ENCODE peak calls at places on chromosomes 3 and 15, in eight cellular contexts. B, E, W, K, P, T, C and Q are unnamed samples.
A peak's percentile ranks its signal among the peaks of the same experiment; 100 is the strongest.

GRCh38 chr3:160447544-160447943 is 2.0 kb downstream of the TRIM59 start:
- DNase-seq in B (peak; percentile 40), E (peak; percentile 77), W (no peak), K (peak; percentile 28), P (no peak), T (no peak), C (no peak), Q (peak; percentile 24)

GRCh38 chr15:71443538-71443937 is 328.3 kb downstream of the THSD4 start:
- DNase-seq in B (peak; percentile 66), E (peak; percentile 66), W (peak; percentile 77), K (peak; percentile 63), P (no peak), T (peak; percentile 25), C (peak; percentile 68), Q (no peak)

GRCh38 chr3:142857056-142857455 is 31.8 kb downstream of the PCOLCE2 start:
- DNase-seq in B (peak; percentile 7), E (peak; percentile 22), W (peak; percentile 80), K (peak; percentile 17), P (no peak), T (no peak), C (peak; percentile 73), Q (no peak)

GRCh38 chr3:71593106-71593505 is 9.6 kb upstream of the FOXP1 start:
- DNase-seq in B (no peak), E (no peak), W (no peak), K (no peak), P (no peak), T (peak; percentile 54), C (no peak), Q (no peak)

GRCh38 chr3:177257625-177258024 is 60.3 kb upstream of the TBL1XR1 start:
- DNase-seq in B (no peak), E (no peak), W (no peak), K (no peak), P (no peak), T (no peak), C (no peak), Q (no peak)

GRCh38 chr15:31279221-31280036 is 47.2 kb upstream of the KLF13 start:
- DNase-seq in B (no peak), E (no peak), W (no peak), K (no peak), P (no peak), T (no peak), C (peak; percentile 47), Q (no peak)

GRCh38 chr3:107416138-107416537 is 38.9 kb downstream of the CCDC54 start:
- DNase-seq in B (peak; percentile 6), E (no peak), W (no peak), K (peak; percentile 20), P (no peak), T (no peak), C (no peak), Q (no peak)

GRCh38 chr15:53884441-53884840 is 93.8 kb upstream of the UNC13C start:
- DNase-seq in B (no peak), E (no peak), W (no peak), K (no peak), P (no peak), T (peak; percentile 39), C (no peak), Q (no peak)

GRCh38 chr15:40190591-40190990 is 29.7 kb downstream of the BUB1B start:
- DNase-seq in B (peak; percentile 89), E (peak; percentile 79), W (peak; percentile 16), K (peak; percentile 75), P (no peak), T (no peak), C (no peak), Q (peak; percentile 45)

GRCh38 chr15:28937271-28937670 is 51.5 kb downstream of the APBA2 start:
- DNase-seq in B (no peak), E (no peak), W (no peak), K (no peak), P (no peak), T (no peak), C (no peak), Q (no peak)

GRCh38 chr15:58440181-58440910 is 8.6 kb downstream of the LIPC start:
- DNase-seq in B (no peak), E (peak; percentile 65), W (peak; percentile 92), K (peak; percentile 41), P (no peak), T (peak; percentile 39), C (no peak), Q (no peak)

GRCh38 chr3:16509721-16510619 is 3.5 kb downstream of the RFTN1 start:
- DNase-seq in B (no peak), E (no peak), W (no peak), K (no peak), P (no peak), T (no peak), C (no peak), Q (no peak)

GRCh38 chr3:136106101-136106500 is 90.0 kb downstream of the MSL2 start:
- DNase-seq in B (peak; percentile 39), E (no peak), W (no peak), K (no peak), P (no peak), T (no peak), C (no peak), Q (no peak)

GRCh38 chr3:25021816-25022215 is 406.2 kb upstream of the RARB start:
- DNase-seq in B (peak; percentile 46), E (peak; percentile 52), W (peak; percentile 34), K (peak; percentile 47), P (no peak), T (no peak), C (no peak), Q (no peak)

GRCh38 chr3:19959505-19959904 is 12.6 kb downstream of the RAB5A start:
- DNase-seq in B (no peak), E (no peak), W (no peak), K (no peak), P (no peak), T (no peak), C (no peak), Q (no peak)

GRCh38 chr3:48694610-48695051 is 8.9 kb upstream of the NCKIPSD start:
- DNase-seq in B (peak; percentile 94), E (peak; percentile 97), W (peak; percentile 25), K (peak; percentile 94), P (no peak), T (peak; percentile 29), C (peak; percentile 89), Q (peak; percentile 75)
- H3K4me3 ChIP-seq in B (peak overlapping the region; percentile 58), E (peak overlapping the region; percentile 77), W (no peak overlapping the region), K (peak overlapping the region; percentile 45), P (no peak overlapping the region), T (no peak overlapping the region), C (peak overlapping the region; percentile 32), Q (peak overlapping the region; percentile 36)

GRCh38 chr15:42035362-42035761 is 14.5 kb upstream of the PLA2G4E start:
- DNase-seq in B (peak; percentile 58), E (peak; percentile 30), W (no peak), K (peak; percentile 34), P (no peak), T (no peak), C (no peak), Q (no peak)
- H3K4me3 ChIP-seq in B (no peak overlapping the region), E (no peak overlapping the region), W (no peak overlapping the region), K (no peak overlapping the region), P (no peak overlapping the region), T (no peak overlapping the region), C (no peak overlapping the region), Q (no peak overlapping the region)

GRCh38 chr3:190385835-190386688 is 1.9 kb upstream of the CLDN16 start:
- DNase-seq in B (peak; percentile 97), E (peak; percentile 97), W (peak; percentile 88), K (peak; percentile 90), P (no peak), T (peak; percentile 62), C (no peak), Q (peak; percentile 94)
- H3K4me3 ChIP-seq in B (peak overlapping the region; percentile 0), E (peak overlapping the region; percentile 55), W (peak overlapping the region; percentile 13), K (no peak overlapping the region), P (no peak overlapping the region), T (no peak overlapping the region), C (no peak overlapping the region), Q (no peak overlapping the region)

GRCh38 chr3:125434582-125435011 is 59.5 kb upstream of the ZNF148 start:
- DNase-seq in B (no peak), E (no peak), W (no peak), K (no peak), P (no peak), T (no peak), C (no peak), Q (no peak)

GRCh38 chr3:125435231-125435630 is 60.1 kb upstream of the ZNF148 start:
- DNase-seq in B (no peak), E (peak; percentile 14), W (no peak), K (no peak), P (no peak), T (no peak), C (no peak), Q (no peak)

GRCh38 chr3:125433091-125433534 is 58.0 kb upstream of the ZNF148 start:
- DNase-seq in B (no peak), E (no peak), W (no peak), K (no peak), P (no peak), T (no peak), C (no peak), Q (no peak)

GRCh38 chr3:125431912-125432587 is 56.9 kb upstream of the ZNF148 start:
- DNase-seq in B (peak; percentile 17), E (peak; percentile 44), W (no peak), K (peak; percentile 53), P (no peak), T (peak; percentile 63), C (no peak), Q (no peak)

DNA sequence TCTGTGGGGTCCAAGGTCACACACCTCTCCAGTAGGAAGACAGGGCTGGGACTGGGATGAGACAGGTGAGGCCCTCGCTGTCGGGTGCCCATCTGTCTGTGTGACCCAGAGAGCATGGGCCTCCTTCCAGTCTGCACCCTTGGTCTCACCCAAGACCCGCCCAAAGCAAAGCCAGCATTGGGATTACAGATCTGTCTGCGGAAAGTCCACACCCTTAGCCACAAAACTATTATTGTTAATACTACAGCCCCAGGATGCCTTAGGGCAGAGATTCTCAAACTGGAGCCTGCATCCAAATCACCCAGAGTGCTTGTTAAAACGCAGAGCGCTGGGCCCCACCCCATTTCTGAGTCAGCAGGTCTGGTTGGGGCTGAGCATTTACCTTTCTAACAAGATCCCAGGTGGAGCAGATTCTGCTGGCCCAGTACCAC is 58.5 kb upstream of the ZNF148 start:
- DNase-seq in B (no peak), E (no peak), W (no peak), K (no peak), P (no peak), T (peak; percentile 63), C (no peak), Q (no peak)
- H3K4me3 ChIP-seq in B (no peak overlapping the region), E (no peak overlapping the region), W (no peak overlapping the region), K (no peak overlapping the region), P (no peak overlapping the region), T (no peak overlapping the region), C (no peak overlapping the region), Q (no peak overlapping the region)